ENCODE peak calls at places on chromosomes 5 and 9, in six cellular contexts. V, H, B, N, E and W are unnamed samples.

GRCh38 chr5:163460562-163461176 is at the start of gene HMMR:
- DNase-seq in V (no peak), H (no peak), B (no peak), N (no peak), E (no peak), W (no peak)

GRCh38 chr5:154049685-154050084 is 10.9 kb downstream of the MFAP3 start:
- DNase-seq in V (no peak), H (no peak), B (no peak), N (no peak), E (no peak), W (no peak)

GRCh38 chr9:113578877-113579269 is 115.3 kb downstream of the RGS3 start:
- DNase-seq in V (peak), H (peak), B (no peak), N (peak), E (peak), W (peak)

GRCh38 chr9:135440620-135441019 is 39.0 kb upstream of the PPP1R26 start:
- DNase-seq in V (no peak), H (no peak), B (no peak), N (no peak), E (no peak), W (no peak)

GRCh38 chr9:37987467-37987981 is 81.5 kb downstream of the SHB start:
- DNase-seq in V (peak), H (no peak), B (no peak), N (no peak), E (no peak), W (no peak)

GRCh38 chr5:38441730-38442573 is 114.5 kb downstream of the LIFR start:
- DNase-seq in V (peak), H (peak), B (peak), N (peak), E (peak), W (peak)

GRCh38 chr5:91361055-91361701 is 21.9 kb downstream of the ARRDC3 start:
- DNase-seq in V (no peak), H (no peak), B (no peak), N (no peak), E (no peak), W (no peak)

GRCh38 chr9:74770508-74771261 is 117.0 kb downstream of the TRPM6 start:
- DNase-seq in V (peak), H (no peak), B (no peak), N (no peak), E (no peak), W (no peak)

GRCh38 chr5:73321757-73322452 is 126.7 kb downstream of the FOXD1 start:
- DNase-seq in V (no peak), H (no peak), B (no peak), N (no peak), E (peak), W (no peak)

GRCh38 chr5:168126606-168127005 is 164.8 kb upstream of the WWC1 start:
- DNase-seq in V (no peak), H (no peak), B (no peak), N (no peak), E (no peak), W (no peak)

GRCh38 chr5:108380531-108381021 is 1.3 kb downstream of the FBXL17 start:
- DNase-seq in V (peak), H (peak), B (no peak), N (peak), E (peak), W (peak)

GRCh38 chr5:137672001-137672400 is 63.9 kb downstream of the KLHL3 start:
- DNase-seq in V (no peak), H (no peak), B (no peak), N (no peak), E (no peak), W (peak)

GRCh38 chr5:73266309-73266708 is 93.3 kb downstream of the TMEM174 start:
- DNase-seq in V (no peak), H (no peak), B (no peak), N (no peak), E (peak), W (no peak)

GRCh38 chr9:109276469-109277440 is 44.1 kb downstream of the EPB41L4B start:
- DNase-seq in V (no peak), H (no peak), B (no peak), N (no peak), E (no peak), W (no peak)

GRCh38 chr9:120441446-120442279 is 138.3 kb downstream of the CDK5RAP2 start:
- DNase-seq in V (no peak), H (no peak), B (no peak), N (no peak), E (peak), W (no peak)

GRCh38 chr9:91144782-91145181 is 216.9 kb downstream of the AUH start:
- DNase-seq in V (no peak), H (no peak), B (no peak), N (no peak), E (peak), W (no peak)

GRCh38 chr5:88952344-88952743 is 69.4 kb upstream of the MEF2C start:
- DNase-seq in V (no peak), H (no peak), B (peak), N (no peak), E (no peak), W (no peak)

GRCh38 chr9:3948826-3949578 is 350.9 kb downstream of the GLIS3 start:
- DNase-seq in V (no peak), H (no peak), B (no peak), N (no peak), E (peak), W (no peak)